ENCODE peak calls at places on chromosomes 2 and 18, in four cellular contexts. O is GM23248, D is GM23338, J is PC-9. N is an unnamed sample.

GRCh38 chr2:134417968-134418557 is 164.2 kb downstream of the MGAT5 start:
- DNase-seq in D (no peak), J (no peak), O (no peak), N (no peak)

GRCh38 chr2:203532957-203533695 is 2.0 kb downstream of the RAPH1 start:
- DNase-seq in O (peak; percentile 83), D (peak; percentile 79), J (no peak), N (no peak)

GRCh38 chr18:47513036-47513435 is 261.6 kb upstream of the SKOR2 start:
- DNase-seq in O (no peak), D (no peak), J (no peak), N (no peak)

GRCh38 chr2:237650455-237650850 is 23.1 kb downstream of the LRRFIP1 start:
- DNase-seq in J (peak; percentile 96), D (no peak), O (no peak), N (no peak)

GRCh38 chr2:7118606-7119503 is 201.6 kb downstream of the RNF144A start:
- DNase-seq in D (peak; percentile 61), O (peak; percentile 73), J (no peak), N (peak; percentile 70)

GRCh38 chr18:57784034-57784815 is 18.9 kb downstream of the ATP8B1 start:
- DNase-seq in D (no peak), J (peak; percentile 81), O (peak; percentile 87), N (peak; percentile 34)

GRCh38 chr2:98828793-98829371 is 98.0 kb upstream of the MGAT4A start:
- DNase-seq in D (no peak), O (no peak), J (peak; percentile 96), N (no peak)

GRCh38 chr2:129711816-129712420 is 267.5 kb upstream of the RAB6C start:
- DNase-seq in J (no peak), D (no peak), O (no peak), N (no peak)

GRCh38 chr2:144456680-144457079 is 63.2 kb downstream of the ZEB2 start:
- DNase-seq in D (no peak), J (no peak), O (peak; percentile 99), N (peak; percentile 78)

GRCh38 chr2:134269986-134270735 is 16.3 kb downstream of the MGAT5 start:
- DNase-seq in D (no peak), J (no peak), O (no peak), N (no peak)

GRCh38 chr2:99380376-99381010 is 43.3 kb downstream of the EIF5B start:
- DNase-seq in J (no peak), D (peak; percentile 29), O (no peak), N (no peak)

GRCh38 chr2:7672027-7672684 is 754.9 kb downstream of the RNF144A start:
- DNase-seq in D (peak; percentile 93), O (peak; percentile 8), J (no peak), N (peak; percentile 72)

GRCh38 chr2:237618449-237618848 is 8.9 kb upstream of the LRRFIP1 start:
- DNase-seq in D (no peak), O (peak; percentile 83), J (no peak), N (no peak)

GRCh38 chr18:78237864-78238263 is 741.8 kb upstream of the SALL3 start:
- DNase-seq in J (no peak), O (no peak), D (no peak), N (no peak)

GRCh38 chr2:68726608-68727367 is 7.8 kb upstream of the ARHGAP25 start:
- DNase-seq in J (no peak), D (no peak), O (no peak), N (peak; percentile 95)

GRCh38 chr2:98505311-98505808 is 60.7 kb downstream of the INPP4A start:
- DNase-seq in O (peak; percentile 49), J (no peak), D (no peak), N (no peak)

GRCh38 chr18:12291161-12291560 is 16.9 kb upstream of the TUBB6 start:
- DNase-seq in O (no peak), J (no peak), D (no peak), N (no peak)

GRCh38 chr2:148640767-148641166 is 3.8 kb upstream of the EPC2 start:
- DNase-seq in J (no peak), O (peak; percentile 53), D (peak; percentile 29), N (no peak)

GRCh38 chr2:236052926-236053846 is 115.0 kb downstream of the GBX2 start:
- DNase-seq in O (no peak), J (peak; percentile 33), D (peak; percentile 84), N (no peak)

GRCh38 chr18:29003194-29003593 is 826.3 kb upstream of the CDH2 start:
- DNase-seq in D (no peak), O (no peak), J (no peak), N (no peak)

GRCh38 chr2:66334237-66335054 is 100.5 kb upstream of the MEIS1 start:
- DNase-seq in D (peak; percentile 45), O (peak; percentile 4), J (no peak), N (no peak)

GRCh38 chr2:237687666-237688065 is 60.3 kb downstream of the LRRFIP1 start:
- DNase-seq in J (peak; percentile 99), D (no peak), O (peak; percentile 100), N (no peak)

GRCh38 chr2:74831693-74832530 is 2.0 kb upstream of the HK2 start:
- DNase-seq in D (no peak), O (peak; percentile 80), J (peak; percentile 66), N (no peak)

GRCh38 chr2:205678743-205679142 is 3.6 kb upstream of the NRP2 start:
- DNase-seq in J (no peak), O (no peak), D (no peak), N (no peak)

GRCh38 chr2:218452079-218452478 is 33.2 kb downstream of the VIL1 start:
- DNase-seq in O (no peak), D (no peak), J (no peak), N (no peak)

GRCh38 chr2:218458598-218458997 is 39.7 kb downstream of the VIL1 start:
- DNase-seq in D (no peak), J (no peak), O (no peak), N (no peak)

DNA sequence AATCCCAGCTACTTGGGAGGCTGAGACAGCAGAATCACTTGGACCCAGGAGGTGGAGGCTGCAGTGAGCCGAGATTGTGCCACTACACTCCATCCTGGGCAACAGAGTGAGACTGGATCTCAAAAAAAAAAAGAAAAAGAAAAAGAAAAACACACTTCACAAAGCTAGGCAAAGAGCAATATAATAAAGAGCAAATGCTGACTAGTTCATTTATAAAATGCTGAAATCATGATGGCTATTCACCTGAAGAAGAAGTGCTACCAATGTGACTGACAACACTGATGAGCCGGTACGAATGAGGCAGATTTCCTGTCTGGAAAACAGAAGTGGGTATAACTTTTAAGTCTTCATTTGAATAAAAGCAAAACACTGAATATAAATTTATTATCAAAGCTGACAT is 37.9 kb downstream of the VIL1 start:
- DNase-seq in O (no peak), D (no peak), J (no peak), N (peak; percentile 54)
- H3K4me2 ChIP-seq in O (no peak overlapping the region), D (no peak overlapping the region), J (no peak overlapping the region), N (peak overlapping the region; percentile 5)

GRCh38 chr2:168584934-168585333 is 128.9 kb downstream of the CERS6 start:
- DNase-seq in O (no peak), D (no peak), J (no peak), N (no peak)
- H3K4me3 ChIP-seq in O (no peak overlapping the region), D (no peak overlapping the region), J (no peak overlapping the region), N (no peak overlapping the region)

GRCh38 chr18:14917311-14917710 is 169.3 kb downstream of the ANKRD30B start:
- DNase-seq in D (no peak), O (no peak), J (no peak), N (no peak)
- H3K4me2 ChIP-seq in D (no peak overlapping the region), O (no peak overlapping the region), J (no peak overlapping the region), N (no peak overlapping the region)

GRCh38 chr2:226881287-226881686 is 45.4 kb downstream of the RHBDD1 start:
- DNase-seq in D (no peak), O (no peak), J (no peak), N (no peak)
- H3K4me3 ChIP-seq in D (no peak overlapping the region), O (no peak overlapping the region), J (no peak overlapping the region), N (no peak overlapping the region)

GRCh38 chr2:20747317-20747716 is 75.6 kb downstream of the LDAH start:
- DNase-seq in D (no peak), O (no peak), J (no peak), N (no peak)
- H3K4me2 ChIP-seq in D (no peak overlapping the region), O (no peak overlapping the region), J (no peak overlapping the region), N (no peak overlapping the region)

GRCh38 chr2:184155791-184156190 is 442.5 kb upstream of the ZNF804A start:
- DNase-seq in J (no peak), O (no peak), D (no peak), N (no peak)

GRCh38 chr2:184157141-184157540 is 441.2 kb upstream of the ZNF804A start:
- DNase-seq in J (no peak), D (no peak), O (no peak), N (no peak)

GRCh38 chr2:184154438-184154837 is 443.9 kb upstream of the ZNF804A start:
- DNase-seq in O (peak; percentile 65), D (peak; percentile 20), J (no peak), N (no peak)
- H3K4me3 ChIP-seq in O (no peak overlapping the region), D (no peak overlapping the region), J (no peak overlapping the region), N (no peak overlapping the region)

GRCh38 chr18:74115046-74115445 is 32.6 kb downstream of the FBXO15 start:
- DNase-seq in O (peak; percentile 71), D (no peak), J (no peak), N (no peak)

GRCh38 chr18:74114206-74114605 is 33.4 kb downstream of the FBXO15 start:
- DNase-seq in J (no peak), D (no peak), O (no peak), N (no peak)

GRCh38 chr18:74116628-74117554 is 30.7 kb downstream of the FBXO15 start:
- DNase-seq in D (peak; percentile 74), J (no peak), O (peak; percentile 68), N (peak; percentile 75)

GRCh38 chr18:74110983-74111382 is 36.7 kb downstream of the FBXO15 start:
- DNase-seq in J (no peak), D (no peak), O (no peak), N (no peak)

DNA sequence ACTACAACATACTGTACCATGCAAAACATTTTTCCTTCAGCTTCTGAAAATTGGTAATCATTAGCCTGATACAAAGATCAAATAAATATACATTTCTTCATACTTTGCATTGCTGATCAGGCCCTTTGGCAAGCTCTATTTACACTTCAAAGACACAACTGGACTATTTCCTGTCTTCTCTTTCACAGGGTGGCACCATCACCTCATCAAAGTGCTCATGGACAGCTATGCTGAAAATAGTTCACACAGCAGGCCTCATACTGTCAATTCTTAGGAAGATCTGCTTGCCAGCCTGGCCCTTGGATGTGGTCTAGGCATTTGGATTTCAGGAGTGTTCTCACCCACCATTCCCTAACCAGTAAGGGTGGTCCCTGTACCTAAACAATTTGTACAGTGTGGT is 33.9 kb downstream of the FBXO15 start:
- DNase-seq in O (no peak), D (no peak), J (peak; percentile 12), N (no peak)
- H3K4me2 ChIP-seq in O (no peak overlapping the region), D (peak overlapping the region; percentile 3), J (no peak overlapping the region), N (no peak overlapping the region)

GRCh38 chr2:25617948-25618646 is 55.3 kb downstream of the DTNB start:
- DNase-seq in J (peak; percentile 52), O (peak; percentile 85), D (no peak), N (no peak)
- H3K4me3 ChIP-seq in J (no peak overlapping the region), O (peak overlapping the region; percentile 36), D (no peak overlapping the region), N (no peak overlapping the region)